ENCODE peak calls at places on chromosomes 1 and 21, in seven cellular contexts. C is psoas muscle; E is effector memory CD4-positive, alpha-beta T cell; S is neuronal stem cell; F is CD4-positive, CD25-positive, alpha-beta regulatory T cell; A is NT2/D1; W is aorta. V is an unnamed sample.

GRCh38 chr1:53574621-53575020 is 115.4 kb downstream of the DMRTB1 start:
- DNase-seq in C (no peak), E (no peak), S (no peak), F (no peak), A (no peak), W (peak; percentile 20), V (no peak)

GRCh38 chr1:14765773-14766172 is 167.3 kb downstream of the KAZN start:
- DNase-seq in C (no peak), E (no peak), S (no peak), F (no peak), A (no peak), W (no peak), V (no peak)

GRCh38 chr1:50996083-50996482 is 26.0 kb downstream of the CDKN2C start:
- DNase-seq in C (no peak), E (no peak), S (no peak), F (no peak), A (no peak), W (no peak), V (no peak)

GRCh38 chr1:162213281-162213909 is 143.9 kb downstream of the NOS1AP start:
- DNase-seq in C (peak; percentile 59), E (no peak), S (peak; percentile 35), F (no peak), A (no peak), W (peak; percentile 85), V (peak; percentile 52)

GRCh38 chr1:100703052-100703451 is 16.5 kb upstream of the VCAM1 start:
- DNase-seq in C (no peak), E (no peak), S (no peak), F (no peak), A (no peak), W (no peak), V (no peak)

GRCh38 chr1:67941746-67942145 is 108.5 kb upstream of the GNG12 start:
- DNase-seq in C (no peak), E (no peak), S (no peak), F (no peak), A (no peak), W (no peak), V (no peak)

GRCh38 chr1:26158271-26159112 is at the start of gene FAM110D:
- DNase-seq in C (no peak), E (no peak), S (no peak), F (no peak), A (no peak), W (peak; percentile 38), V (no peak)

GRCh38 chr1:211925016-211925415 is 94.5 kb upstream of the LPGAT1 start:
- DNase-seq in C (no peak), E (no peak), S (no peak), F (no peak), A (no peak), W (no peak), V (no peak)

GRCh38 chr1:23745515-23745914 is 2.2 kb downstream of the ELOA start:
- DNase-seq in C (no peak), E (no peak), S (no peak), F (no peak), A (no peak), W (no peak), V (no peak)

GRCh38 chr1:206001476-206001888 is 1.7 kb downstream of the RAB7B start:
- DNase-seq in C (no peak), E (no peak), S (no peak), F (no peak), A (peak; percentile 70), W (peak; percentile 74), V (no peak)

GRCh38 chr21:44893278-44893556 is 19.7 kb upstream of the PTTG1IP start:
- DNase-seq in C (no peak), E (no peak), S (no peak), F (no peak), A (no peak), W (no peak), V (no peak)

GRCh38 chr21:44893948-44894656 is 20.6 kb upstream of the PTTG1IP start:
- DNase-seq in C (no peak), E (no peak), S (no peak), F (no peak), A (no peak), W (peak; percentile 36), V (no peak)

GRCh38 chr21:44895859-44896258 is 22.4 kb upstream of the PTTG1IP start:
- DNase-seq in C (no peak), E (no peak), S (no peak), F (no peak), A (no peak), W (no peak), V (peak; percentile 2)

GRCh38 chr21:44896561-44897286 is 23.2 kb upstream of the PTTG1IP start:
- DNase-seq in C (no peak), E (no peak), S (no peak), F (no peak), A (no peak), W (no peak), V (peak; percentile 6)

GRCh38 chr21:44894687-44895302 is 21.3 kb upstream of the PTTG1IP start:
- DNase-seq in C (no peak), E (no peak), S (no peak), F (no peak), A (no peak), W (no peak), V (peak; percentile 4)
- H3K27me3 ChIP-seq in C (peaks cover 29% of the 10 kb centered on the region), E (no peaks in the 10 kb centered on the region), S (peaks cover 53% of the 10 kb centered on the region), F (no peaks in the 10 kb centered on the region), A (peaks cover 16% of the 10 kb centered on the region), W (no peaks in the 10 kb centered on the region), V (peaks cover 19% of the 10 kb centered on the region)

DNA sequence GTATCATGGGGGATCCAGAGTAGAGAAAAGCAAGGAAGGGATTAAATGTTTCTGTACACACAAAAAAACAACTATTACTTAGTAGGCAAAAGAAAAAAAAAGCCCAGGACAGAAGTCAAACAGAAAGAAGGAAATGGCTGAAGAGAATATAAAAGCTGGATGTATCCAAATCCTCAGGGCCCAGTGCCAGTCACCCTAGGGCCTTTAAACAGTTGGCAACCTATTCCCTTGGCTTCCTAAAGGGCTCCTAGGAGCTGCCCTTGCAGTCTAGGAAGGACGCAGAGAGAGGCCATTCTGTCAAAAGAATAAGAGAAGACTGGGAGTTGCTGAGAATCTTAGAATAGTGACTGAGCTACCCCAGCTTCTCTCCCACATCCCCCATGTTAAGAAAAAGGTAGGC is 5.0 kb downstream of the B4GALT3 start:
- DNase-seq in C (peak; percentile 8), E (no peak), S (no peak), F (no peak), A (no peak), W (no peak), V (no peak)
- H3K4me1 ChIP-seq in C (peaks cover 29% of the 10 kb centered on the region), E (peaks cover 15% of the 10 kb centered on the region), S (peaks cover 5% of the 10 kb centered on the region), F (peaks cover 35% of the 10 kb centered on the region), A (peaks cover 8% of the 10 kb centered on the region), W (no peaks in the 10 kb centered on the region), V (peaks cover 3% of the 10 kb centered on the region)

GRCh38 chr1:2935766-2936390 is 85.4 kb upstream of the ACTRT2 start:
- DNase-seq in C (peak; percentile 20), E (no peak), S (no peak), F (no peak), A (no peak), W (peak; percentile 34), V (no peak)
- H3K9me3 ChIP-seq in C (no peaks in the 10 kb centered on the region), E (no peaks in the 10 kb centered on the region), S (peaks cover 12% of the 10 kb centered on the region), F (no peaks in the 10 kb centered on the region), A (no peaks in the 10 kb centered on the region), W (no peaks in the 10 kb centered on the region), V (peaks cover 11% of the 10 kb centered on the region)

GRCh38 chr1:204295666-204296065 is 64.1 kb downstream of the PLEKHA6 start:
- DNase-seq in C (peak; percentile 63), E (no peak), S (no peak), F (no peak), A (no peak), W (no peak), V (peak; percentile 42)

GRCh38 chr1:204293605-204294365 is 65.9 kb downstream of the PLEKHA6 start:
- DNase-seq in C (peak; percentile 65), E (no peak), S (no peak), F (no peak), A (no peak), W (no peak), V (no peak)

GRCh38 chr1:204296431-204296988 is 63.2 kb downstream of the PLEKHA6 start:
- DNase-seq in C (no peak), E (no peak), S (no peak), F (no peak), A (no peak), W (no peak), V (no peak)

GRCh38 chr1:204292733-204293132 is 67.0 kb downstream of the PLEKHA6 start:
- DNase-seq in C (no peak), E (no peak), S (no peak), F (no peak), A (no peak), W (no peak), V (peak; percentile 34)

DNA sequence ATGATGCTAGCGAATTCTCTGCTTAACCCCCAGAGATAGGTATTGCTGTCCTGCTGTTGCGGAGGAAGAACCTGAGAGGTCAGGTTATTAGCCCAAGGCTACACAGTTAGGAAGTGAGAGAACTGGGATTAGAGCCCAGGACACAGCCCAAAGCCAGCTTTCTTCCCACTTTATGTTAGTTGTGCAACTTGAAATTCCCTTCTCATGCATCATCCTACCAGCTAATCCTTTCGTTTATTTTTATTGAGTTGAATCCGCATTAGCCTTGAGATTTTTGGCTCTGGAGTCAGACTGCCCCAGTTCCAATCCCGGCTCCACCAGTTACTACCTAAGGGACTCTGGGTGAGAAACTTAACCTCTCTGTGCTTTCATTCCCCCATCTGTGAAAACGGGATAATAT is 65.4 kb downstream of the PLEKHA6 start:
- DNase-seq in C (peak; percentile 71), E (no peak), S (no peak), F (no peak), A (no peak), W (peak; percentile 63), V (no peak)
- H3K27me3 ChIP-seq in C (peaks cover 47% of the 10 kb centered on the region), E (no peaks in the 10 kb centered on the region), S (no peaks in the 10 kb centered on the region), F (peaks cover 2% of the 10 kb centered on the region), A (no peaks in the 10 kb centered on the region), W (no peaks in the 10 kb centered on the region), V (no peaks in the 10 kb centered on the region)

V was measured in heart right ventricle.